ENCODE peak calls at places on chromosomes 13 and 19, in eight cellular contexts. P is choroid plexus epithelial cell, N is GM06990, E is foreskin fibroblast, M is neural progenitor cell, X is fibroblast of the aortic adventitia, U is Peyer's patch, Z is uterus. W is an unnamed sample.

GRCh38 chr13:72952529-72953141 is 106.2 kb upstream of the KLF5 start:
- DNase-seq in N (no peak), Z (no peak), M (no peak), X (no peak), E (no peak), P (peak), U (no peak), W (peak)

GRCh38 chr19:17555929-17556813 is 722 bp downstream of the COLGALT1 start:
- DNase-seq in N (peak), P (peak), Z (peak), M (peak), X (peak), E (peak), U (peak), W (peak)

GRCh38 chr19:6062274-6062673 is 48.0 kb downstream of the RFX2 start:
- DNase-seq in E (no peak), Z (peak), M (no peak), X (peak), P (no peak), N (no peak), U (no peak), W (no peak)

GRCh38 chr13:51895906-51896888 is 34.4 kb downstream of the CCDC70 start:
- DNase-seq in N (no peak), E (peak), X (peak), U (peak), Z (no peak), M (peak), P (peak), W (peak)

GRCh38 chr19:2700660-2701360 is 1.7 kb downstream of the GNG7 start:
- DNase-seq in U (no peak), P (no peak), X (no peak), M (no peak), Z (no peak), E (no peak), N (no peak), W (no peak)

GRCh38 chr19:7340959-7341837 is 7.5 kb upstream of the ARHGEF18 start:
- DNase-seq in P (peak), N (peak), M (peak), E (peak), X (peak), Z (peak), U (peak), W (peak)

GRCh38 chr13:94590744-94591143 is 5.2 kb downstream of the TGDS start:
- DNase-seq in E (no peak), U (no peak), P (no peak), Z (no peak), X (no peak), M (no peak), N (no peak), W (no peak)

GRCh38 chr13:97028441-97029299 is 34.4 kb upstream of the OXGR1 start:
- DNase-seq in U (no peak), E (peak), P (peak), M (peak), Z (peak), X (peak), N (peak), W (peak)

GRCh38 chr13:104315606-104316005 is 1249.4 kb upstream of the SLC10A2 start:
- DNase-seq in Z (no peak), U (no peak), M (no peak), P (peak), X (peak), E (peak), N (no peak), W (peak)

GRCh38 chr13:97976551-97977375 is 23.3 kb downstream of the IPO5 start:
- DNase-seq in U (no peak), X (no peak), N (no peak), E (no peak), P (no peak), Z (no peak), M (no peak), W (peak)

GRCh38 chr19:40691421-40692211 is 1.2 kb upstream of the NUMBL start:
- DNase-seq in U (no peak), P (no peak), E (no peak), Z (peak), M (peak), X (no peak), N (no peak), W (no peak)

GRCh38 chr19:3324405-3324856 is 42.0 kb upstream of the NFIC start:
- DNase-seq in M (peak), X (peak), N (no peak), U (peak), Z (no peak), E (no peak), P (no peak), W (peak)

GRCh38 chr19:35908977-35909683 is 1.0 kb upstream of the TYROBP start:
- DNase-seq in P (no peak), U (no peak), X (no peak), E (no peak), Z (no peak), M (no peak), N (peak), W (no peak)

GRCh38 chr13:24083722-24084421 is 76.6 kb upstream of the SPATA13 start:
- DNase-seq in M (peak), X (no peak), P (no peak), E (no peak), Z (no peak), U (no peak), N (no peak), W (no peak)

GRCh38 chr19:47779524-47780214 is 1.2 kb downstream of the SELENOW start:
- DNase-seq in X (peak), P (no peak), E (no peak), U (no peak), M (no peak), N (no peak), Z (peak), W (no peak)

GRCh38 chr19:48672994-48673393 is at the start of gene NTN5:
- DNase-seq in X (no peak), N (no peak), P (no peak), E (no peak), M (peak), Z (no peak), U (no peak), W (no peak)

GRCh38 chr19:38975861-38976271 is 324 bp upstream of the FBXO17 start:
- DNase-seq in Z (peak), E (no peak), N (no peak), P (peak), U (no peak), M (peak), X (peak), W (peak)

GRCh38 chr13:91398413-91399188 is at the start of gene GPC5:
- DNase-seq in P (peak), X (peak), E (peak), M (peak), U (peak), Z (peak), N (peak), W (peak)

GRCh38 chr13:26964278-26965057 is 203.9 kb upstream of the GPR12 start:
- DNase-seq in Z (no peak), X (peak), U (no peak), N (no peak), P (peak), M (no peak), E (no peak), W (no peak)

GRCh38 chr19:15198006-15198356 is 2.8 kb downstream of the NOTCH3 start:
- DNase-seq in M (no peak), P (no peak), X (no peak), Z (no peak), N (no peak), U (no peak), E (no peak), W (peak)

GRCh38 chr19:15201374-15202023 is 704 bp upstream of the NOTCH3 start:
- DNase-seq in X (no peak), E (no peak), P (no peak), U (no peak), N (no peak), M (no peak), Z (no peak), W (no peak)

GRCh38 chr19:15200575-15201364 is at the start of gene NOTCH3:
- DNase-seq in M (peak), X (no peak), Z (no peak), N (no peak), U (no peak), P (no peak), E (no peak), W (no peak)

GRCh38 chr19:15199219-15199651 is 1.6 kb downstream of the NOTCH3 start:
- DNase-seq in U (no peak), E (no peak), Z (no peak), X (no peak), P (no peak), M (no peak), N (no peak), W (no peak)

GRCh38 chr19:15199652-15200574 is 882 bp downstream of the NOTCH3 start:
- DNase-seq in E (peak), M (peak), P (no peak), X (no peak), N (no peak), U (no peak), Z (no peak), W (peak)
- H3K4me3 ChIP-seq in E (peak), M (peak), P (peak), X (peak), N (no peak), U (peak), Z (peak), W (peak)

GRCh38 chr13:101157261-101157660 is 259.0 kb downstream of the NALCN start:
- DNase-seq in P (no peak), E (no peak), X (no peak), M (peak), Z (no peak), U (no peak), N (no peak), W (peak)

GRCh38 chr13:101150998-101151397 is 265.3 kb downstream of the NALCN start:
- DNase-seq in Z (no peak), N (no peak), M (peak), P (peak), X (peak), U (no peak), E (peak), W (no peak)

GRCh38 chr13:101152184-101152583 is 264.1 kb downstream of the NALCN start:
- DNase-seq in P (no peak), M (no peak), Z (no peak), U (no peak), X (no peak), N (no peak), E (peak), W (no peak)

GRCh38 chr13:101155920-101156319 is 260.4 kb downstream of the NALCN start:
- DNase-seq in E (no peak), N (no peak), X (no peak), U (no peak), M (peak), Z (no peak), P (peak), W (peak)
- TF ChIP-seq CTCF in E (peak), N (peak), X (peak), U (no peak), M (peak), Z (no peak), P (peak), W (peak)

GRCh38 chr13:110799246-110800236 is 86.0 kb downstream of the ING1 start:
- DNase-seq in X (peak), M (no peak), U (no peak), Z (peak), N (no peak), P (peak), E (peak), W (no peak)
- H3K4me3 ChIP-seq in X (peak), M (no peak), U (no peak), Z (peak), N (no peak), P (peak), E (peak), W (no peak)

GRCh38 chr13:39210961-39211534 is 172.8 kb downstream of the NHLRC3 start:
- DNase-seq in M (no peak), U (no peak), E (no peak), X (no peak), Z (no peak), N (no peak), P (no peak), W (peak)
- TF ChIP-seq CTCF in M (peak), U (no peak), E (no peak), X (no peak), Z (no peak), N (peak), P (no peak), W (no peak)

DNA sequence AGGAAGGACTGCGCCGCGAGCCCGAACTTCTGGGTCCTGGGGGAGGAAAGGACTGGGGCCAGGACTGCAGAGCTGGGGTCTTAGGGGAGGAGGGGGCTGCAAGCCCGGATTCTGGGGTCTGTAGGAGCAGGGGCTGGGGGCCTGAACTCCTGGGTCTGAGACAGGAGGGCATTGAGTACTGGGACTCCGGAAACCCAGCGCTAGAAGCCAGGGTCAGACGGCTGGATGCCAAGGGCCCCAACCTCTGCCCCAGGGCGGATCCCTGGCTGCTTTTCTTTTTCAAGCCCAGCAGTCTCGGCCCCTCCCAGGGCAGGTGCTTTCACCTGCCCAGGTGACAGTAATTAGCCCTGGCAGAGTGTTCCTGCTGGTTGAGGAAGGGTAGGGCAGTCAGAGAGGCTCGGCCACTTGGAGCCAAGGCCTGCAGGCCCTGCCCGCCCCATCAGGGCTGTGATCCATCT is 2.3 kb downstream of the MYH14 start:
- DNase-seq in U (peak), E (no peak), X (no peak), M (peak), P (no peak), N (no peak), Z (no peak), W (peak)
- H3K4me3 ChIP-seq in U (no peak), E (no peak), X (no peak), M (peak), P (no peak), N (no peak), Z (no peak), W (peak)

DNA sequence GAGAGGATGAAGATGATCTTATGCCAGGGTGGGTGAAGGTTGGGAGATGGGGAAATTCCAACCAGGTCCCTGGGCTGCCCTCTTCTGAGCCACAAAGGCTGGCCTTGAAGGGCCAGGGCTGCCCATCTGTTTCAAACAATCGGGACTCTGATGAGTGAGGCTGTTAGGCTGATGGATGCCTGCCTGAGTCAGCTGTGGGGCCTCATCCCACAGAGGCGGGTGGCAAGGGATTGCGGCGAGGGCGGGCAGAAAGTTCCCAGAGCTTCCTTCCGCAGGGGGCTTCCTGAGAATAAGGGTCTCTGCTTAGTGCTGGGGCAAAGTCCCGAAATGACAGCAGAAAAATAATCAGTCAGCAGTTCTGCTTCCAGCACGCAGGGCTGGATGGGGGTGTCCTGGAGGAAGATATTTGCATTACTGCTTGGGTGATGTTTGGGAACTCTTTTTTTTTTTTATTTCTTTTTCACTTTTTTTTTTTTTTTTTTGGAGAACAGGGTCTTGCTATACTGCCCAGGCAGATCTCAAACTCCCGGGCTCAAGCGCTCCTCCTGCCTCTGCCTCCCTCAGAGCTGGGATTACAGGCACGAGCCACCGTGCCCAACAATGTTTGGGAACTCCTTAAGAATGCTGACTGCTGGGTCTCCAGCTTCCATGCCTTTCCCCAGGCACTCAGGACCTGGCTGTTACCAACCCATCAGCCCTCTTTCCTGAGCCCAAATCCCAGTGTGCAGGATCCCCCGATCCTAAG is 14.1 kb downstream of the SH3GL1 start:
- DNase-seq in N (no peak), P (no peak), X (no peak), U (no peak), Z (no peak), M (no peak), E (no peak), W (no peak)
- TF ChIP-seq CTCF in N (no peak), P (peak), X (no peak), U (no peak), Z (no peak), M (no peak), E (no peak), W (peak)

GRCh38 chr13:48588120-48588519 is 55.2 kb upstream of the RCBTB2 start:
- DNase-seq in X (no peak), P (no peak), M (no peak), E (no peak), N (no peak), U (no peak), Z (no peak), W (no peak)
- H3K4me3 ChIP-seq in X (no peak), P (no peak), M (no peak), E (no peak), N (no peak), U (no peak), Z (no peak), W (no peak)